ENCODE peak calls at places on chromosomes 3 and 15, in seven cellular contexts. D, T, G, X, Q, P and K are unnamed samples.

GRCh38 chr3:194685723-194686413 is at the start of gene FAM43A:
- DNase-seq in Q (peak), D (peak), P (peak), T (peak), G (peak), X (peak), K (peak)

GRCh38 chr15:27704939-27705514 is 394.1 kb downstream of the OCA2 start:
- DNase-seq in X (no peak), G (no peak), Q (no peak), T (no peak), P (no peak), D (no peak), K (no peak)

GRCh38 chr15:41622901-41623300 is 37.3 kb upstream of the MGA start:
- DNase-seq in P (no peak), G (no peak), D (no peak), X (no peak), Q (no peak), T (no peak), K (no peak)

GRCh38 chr15:69502470-69503045 is 49.9 kb downstream of the RPLP1 start:
- DNase-seq in D (no peak), T (peak), G (no peak), P (no peak), X (no peak), Q (no peak), K (no peak)

GRCh38 chr3:113747719-113748046 is 848 bp downstream of the ATP6V1A start:
- DNase-seq in T (no peak), Q (no peak), P (peak), D (no peak), X (no peak), G (no peak), K (no peak)

GRCh38 chr3:138082085-138082991 is 33.1 kb downstream of the DZIP1L start:
- DNase-seq in P (peak), G (no peak), X (peak), T (no peak), Q (no peak), D (no peak), K (no peak)

GRCh38 chr3:65978116-65978515 is 60.6 kb downstream of the MAGI1 start:
- DNase-seq in D (no peak), Q (no peak), G (no peak), X (no peak), P (no peak), T (no peak), K (no peak)

GRCh38 chr3:29694331-29694730 is 413.5 kb downstream of the RBMS3 start:
- DNase-seq in P (no peak), G (no peak), X (no peak), Q (no peak), D (no peak), T (no peak), K (no peak)

GRCh38 chr3:127194601-127195187 is 1.8 kb downstream of the PRR23E start:
- DNase-seq in T (no peak), X (no peak), D (no peak), Q (no peak), G (no peak), P (no peak), K (no peak)

GRCh38 chr15:52559583-52559982 is 9.2 kb downstream of the ARPP19 start:
- DNase-seq in X (no peak), Q (no peak), P (no peak), D (no peak), T (no peak), G (no peak), K (no peak)

GRCh38 chr3:44950273-44950672 is 25.7 kb downstream of the ZDHHC3 start:
- DNase-seq in G (peak), X (no peak), P (no peak), Q (no peak), T (peak), D (no peak), K (peak)

GRCh38 chr3:12549971-12550760 is 4.9 kb upstream of the MKRN2OS start:
- DNase-seq in X (no peak), G (no peak), P (no peak), Q (no peak), T (no peak), D (no peak), K (no peak)

GRCh38 chr3:21054064-21054463 is 696.9 kb downstream of the ZNF385D start:
- DNase-seq in G (no peak), Q (no peak), X (no peak), D (no peak), T (no peak), P (no peak), K (no peak)

GRCh38 chr15:64274541-64274940 is 81.4 kb downstream of the CSNK1G1 start:
- DNase-seq in T (no peak), P (no peak), D (no peak), G (no peak), Q (peak), X (no peak), K (no peak)

GRCh38 chr3:37787027-37787868 is 74.4 kb upstream of the CTDSPL start:
- DNase-seq in P (no peak), T (no peak), Q (no peak), D (no peak), X (no peak), G (no peak), K (no peak)

GRCh38 chr15:59553879-59554735 is 57.5 kb upstream of the GCNT3 start:
- DNase-seq in T (no peak), G (no peak), D (no peak), X (peak), P (no peak), Q (no peak), K (no peak)

GRCh38 chr3:108311797-108312196 is 15.4 kb downstream of the HHLA2 start:
- DNase-seq in G (no peak), Q (no peak), T (peak), P (no peak), X (no peak), D (peak), K (peak)

GRCh38 chr3:116059421-116060096 is 385.7 kb downstream of the LSAMP start:
- DNase-seq in Q (no peak), D (peak), G (peak), P (peak), X (peak), T (peak), K (peak)

GRCh38 chr15:75170711-75171341 is 30.9 kb upstream of the C15orf39 start:
- DNase-seq in Q (no peak), D (no peak), P (no peak), X (peak), T (no peak), G (no peak), K (no peak)

GRCh38 chr3:43455233-43455632 is 166.6 kb downstream of the ANO10 start:
- DNase-seq in X (peak), G (no peak), T (no peak), D (no peak), P (peak), Q (no peak), K (no peak)

GRCh38 chr3:100868894-100869293 is 124.3 kb downstream of the ABI3BP start:
- DNase-seq in D (no peak), P (no peak), Q (no peak), X (no peak), T (no peak), G (no peak), K (no peak)

GRCh38 chr3:108312656-108313055 is 16.3 kb downstream of the HHLA2 start:
- DNase-seq in G (no peak), P (no peak), X (no peak), Q (no peak), T (no peak), D (no peak), K (no peak)

GRCh38 chr15:64566629-64567427 is 106.5 kb downstream of the ZNF609 start:
- DNase-seq in Q (no peak), X (peak), G (no peak), T (peak), D (no peak), P (peak), K (no peak)

GRCh38 chr15:69554321-69554961 is 101.8 kb downstream of the RPLP1 start:
- DNase-seq in P (no peak), Q (no peak), T (no peak), X (peak), G (no peak), D (no peak), K (no peak)

GRCh38 chr3:46416134-46417119 is 9.4 kb downstream of the CCRL2 start:
- DNase-seq in P (no peak), T (no peak), D (no peak), G (no peak), X (no peak), Q (no peak), K (no peak)

GRCh38 chr3:124780767-124781485 is 50.7 kb downstream of the UMPS start:
- DNase-seq in P (no peak), D (peak), G (peak), T (peak), X (no peak), Q (no peak), K (no peak)

GRCh38 chr3:63450634-63451363 is 172.7 kb downstream of the SYNPR start:
- DNase-seq in Q (no peak), X (peak), G (no peak), D (no peak), T (no peak), P (no peak), K (peak)

GRCh38 chr3:13299531-13300155 is 120.5 kb downstream of the NUP210 start:
- DNase-seq in G (no peak), X (no peak), P (no peak), Q (no peak), T (no peak), D (no peak), K (no peak)

GRCh38 chr3:41989518-41989917 is 27.6 kb upstream of the ULK4 start:
- DNase-seq in D (no peak), Q (no peak), P (no peak), G (no peak), T (no peak), X (no peak), K (no peak)

GRCh38 chr3:104873331-104873730 is 493.4 kb upstream of the ALCAM start:
- DNase-seq in G (no peak), T (no peak), D (no peak), P (no peak), X (no peak), Q (no peak), K (no peak)

GRCh38 chr3:50533346-50533745 is 29.9 kb upstream of the CACNA2D2 start:
- DNase-seq in G (no peak), P (no peak), X (no peak), D (no peak), T (peak), Q (no peak), K (no peak)

GRCh38 chr3:160162440-160162839 is 62.8 kb upstream of the C3orf80 start:
- DNase-seq in P (no peak), D (peak), T (peak), Q (no peak), G (peak), X (no peak), K (peak)

GRCh38 chr3:65836047-65836446 is 202.7 kb downstream of the MAGI1 start:
- DNase-seq in X (no peak), P (no peak), Q (no peak), D (no peak), G (no peak), T (no peak), K (no peak)

GRCh38 chr3:165643433-165643824 is 193.8 kb downstream of the BCHE start:
- DNase-seq in G (no peak), D (no peak), X (peak), Q (no peak), T (no peak), P (peak), K (no peak)